ENCODE peak calls at places on chromosomes 11 and 22, in ten cellular contexts. L is upper lobe of right lung; N is brain microvascular endothelial cell; S is H1; A is HFF-Myc; M is foreskin fibroblast; K is K562; W is tibial artery; Z is CD8-positive, alpha-beta T cell; P is Caco-2. G is an unnamed sample.

GRCh38 chr11:2761131-2762030 is 61.6 kb upstream of the KCNQ1OT1 start:
- DNase-seq in L (peak; percentile 58), N (no peak), S (no peak), A (no peak), M (no peak), K (no peak), W (peak; percentile 46), Z (no peak), P (peak; percentile 33), G (no peak)

GRCh38 chr11:76810151-76810853 is 27.1 kb downstream of the TSKU start:
- DNase-seq in L (no peak), N (peak; percentile 51), S (no peak), A (no peak), M (no peak), K (no peak), W (no peak), Z (no peak), P (peak; percentile 33), G (no peak)

GRCh38 chr22:38694049-38694448 is 6.7 kb downstream of the JOSD1 start:
- DNase-seq in L (no peak), N (no peak), S (no peak), A (no peak), M (no peak), K (no peak), W (no peak), Z (no peak), P (peak; percentile 94), G (no peak)

GRCh38 chr11:91296628-91297027 is 928.0 kb upstream of the FAT3 start:
- DNase-seq in L (no peak), N (no peak), S (no peak), A (no peak), M (peak; percentile 7), K (no peak), W (no peak), Z (no peak), P (no peak), G (no peak)

GRCh38 chr11:69390561-69390960 is 90.9 kb upstream of the LINC01488 start:
- DNase-seq in L (no peak), N (no peak), S (no peak), A (no peak), M (no peak), K (no peak), W (no peak), Z (no peak), P (no peak), G (no peak)

GRCh38 chr11:7555067-7555699 is 41.4 kb downstream of the PPFIBP2 start:
- DNase-seq in L (peak; percentile 75), N (no peak), S (no peak), A (no peak), M (no peak), K (no peak), W (no peak), Z (no peak), P (no peak), G (peak; percentile 89)

GRCh38 chr11:119108151-119108856 is 1.2 kb downstream of the C2CD2L start:
- DNase-seq in L (peak; percentile 76), N (no peak), S (no peak), A (no peak), M (no peak), K (peak; percentile 61), W (no peak), Z (no peak), P (peak; percentile 77), G (no peak)

GRCh38 chr11:40508307-40508706 is 951.1 kb downstream of the LRRC4C start:
- DNase-seq in L (no peak), N (no peak), S (no peak), A (no peak), M (no peak), K (no peak), W (no peak), Z (no peak), P (no peak), G (no peak)

GRCh38 chr11:88178211-88178610 is 3.0 kb upstream of the RAB38 start:
- DNase-seq in L (no peak), N (peak; percentile 7), S (no peak), A (no peak), M (no peak), K (no peak), W (no peak), Z (no peak), P (no peak), G (no peak)

GRCh38 chr11:88174627-88175003 is 628 bp downstream of the RAB38 start:
- DNase-seq in L (peak; percentile 88), N (peak; percentile 76), S (peak; percentile 5), A (peak; percentile 29), M (peak; percentile 77), K (no peak), W (peak; percentile 88), Z (no peak), P (no peak), G (no peak)

GRCh38 chr11:88175707-88176066 is 444 bp upstream of the RAB38 start:
- DNase-seq in L (no peak), N (no peak), S (no peak), A (no peak), M (no peak), K (no peak), W (no peak), Z (no peak), P (no peak), G (no peak)

GRCh38 chr11:88171982-88172381 is 3.3 kb downstream of the RAB38 start:
- DNase-seq in L (no peak), N (no peak), S (no peak), A (no peak), M (no peak), K (no peak), W (no peak), Z (no peak), P (no peak), G (no peak)

GRCh38 chr11:88175004-88175706 is at the start of gene RAB38:
- DNase-seq in L (peak; percentile 88), N (peak; percentile 11), S (peak; percentile 38), A (no peak), M (no peak), K (peak; percentile 23), W (peak; percentile 65), Z (no peak), P (peak; percentile 56), G (no peak)
- H3K4me3 ChIP-seq in L (peak within 1 kb of the TSS; percentile 57), N (peak within 1 kb of the TSS; percentile 68), S (peak within 1 kb of the TSS; percentile 67), A (peak within 1 kb of the TSS; percentile 61), M (peak within 1 kb of the TSS; percentile 72), K (no peak within 1 kb of the TSS), W (peak within 1 kb of the TSS; percentile 55), Z (peak within 1 kb of the TSS; percentile 51), P (peak within 1 kb of the TSS; percentile 37), G (no peak within 1 kb of the TSS)

GRCh38 chr11:134032031-134032430 is 36.8 kb upstream of the JAM3 start:
- DNase-seq in L (no peak), N (no peak), S (no peak), A (no peak), M (no peak), K (no peak), W (no peak), Z (no peak), P (no peak), G (no peak)

GRCh38 chr11:134028368-134028920 is 40.4 kb upstream of the JAM3 start:
- DNase-seq in L (no peak), N (no peak), S (no peak), A (no peak), M (no peak), K (no peak), W (no peak), Z (no peak), P (no peak), G (no peak)

GRCh38 chr11:134033276-134033675 is 35.6 kb upstream of the JAM3 start:
- DNase-seq in L (no peak), N (no peak), S (no peak), A (no peak), M (no peak), K (no peak), W (no peak), Z (no peak), P (no peak), G (no peak)

GRCh38 chr11:134032501-134033091 is 36.3 kb upstream of the JAM3 start:
- DNase-seq in L (no peak), N (no peak), S (no peak), A (no peak), M (no peak), K (no peak), W (peak; percentile 72), Z (no peak), P (no peak), G (no peak)

DNA sequence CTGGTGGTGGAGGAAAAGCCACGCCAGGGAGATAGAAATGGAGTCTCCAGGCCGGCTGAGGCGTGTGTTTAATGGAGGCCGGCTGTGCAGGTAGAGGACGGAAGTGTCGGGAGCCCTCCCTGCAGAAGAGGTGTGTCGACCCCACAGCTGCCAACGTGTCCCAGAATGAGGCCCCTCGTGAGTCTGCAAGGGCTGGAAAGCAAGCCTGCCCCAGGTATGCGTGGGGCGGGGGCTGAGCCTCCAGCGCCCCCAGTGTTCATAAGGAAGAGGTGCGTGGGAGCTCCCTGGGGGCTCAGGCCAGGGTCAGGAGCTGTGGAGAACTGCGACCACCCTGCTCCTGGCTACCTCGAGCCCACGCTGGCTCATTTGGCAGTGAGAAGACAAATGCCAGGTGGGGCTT is 38.0 kb upstream of the JAM3 start:
- DNase-seq in L (no peak), N (no peak), S (no peak), A (no peak), M (no peak), K (peak; percentile 62), W (no peak), Z (no peak), P (no peak), G (no peak)
- TF ChIP-seq CTCF in L (no peak), N (peak; percentile 53), S (peak; percentile 78), A (peak; percentile 32), M (no peak), K (peak; percentile 40), W (no peak), Z (no peak), P (peak; percentile 70), G (no peak)

DNA sequence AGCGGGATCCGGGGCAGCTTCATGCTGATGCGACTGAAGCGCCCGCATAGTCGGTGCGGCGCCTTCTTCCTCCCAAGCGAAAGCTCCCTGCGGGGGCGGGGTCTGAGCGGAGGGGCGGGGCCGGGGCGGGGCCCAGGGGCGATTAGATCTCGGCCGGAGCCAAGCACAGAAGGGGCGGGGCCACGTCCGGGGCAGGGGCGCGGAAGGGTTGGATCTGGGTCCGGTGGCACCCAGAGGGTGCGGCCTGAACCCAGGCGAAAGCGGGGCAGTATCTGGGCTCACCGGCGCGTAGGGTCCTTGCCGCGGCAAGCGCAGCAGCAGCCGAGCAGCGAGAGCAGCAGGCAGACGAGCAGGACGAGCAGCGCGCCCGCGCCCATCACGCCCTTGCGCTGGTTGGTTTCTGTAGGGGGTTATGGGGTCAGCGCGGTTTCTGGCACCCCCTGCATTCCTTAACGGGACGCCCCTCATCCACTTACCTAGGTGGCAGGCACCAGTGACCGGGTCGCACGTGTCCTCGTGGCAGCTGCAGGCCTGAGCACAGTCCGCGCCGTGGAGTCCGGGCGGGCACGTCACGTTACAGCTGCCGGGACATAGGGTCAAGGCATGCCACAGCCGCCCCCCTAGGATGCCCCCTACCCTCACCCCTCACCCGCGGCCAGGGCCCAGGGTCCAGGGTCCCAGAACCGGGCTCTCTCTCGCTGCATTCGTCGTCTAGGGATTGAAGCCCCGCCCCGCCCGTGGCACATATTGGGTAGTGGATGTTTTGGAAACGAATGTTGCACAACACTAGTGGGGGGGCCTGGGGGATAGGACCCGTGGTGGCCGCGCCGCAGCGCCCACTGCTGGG is 8.1 kb downstream of the SCARF2 start:
- DNase-seq in L (peak; percentile 86), N (no peak), S (no peak), A (no peak), M (no peak), K (peak; percentile 100), W (peak; percentile 65), Z (peak; percentile 70), P (peak; percentile 68), G (no peak)
- H3K4me3 ChIP-seq in L (peak overlapping the region; percentile 43), N (no peak overlapping the region), S (peak overlapping the region; percentile 26), A (no peak overlapping the region), M (no peak overlapping the region), K (peak overlapping the region; percentile 48), W (peak overlapping the region; percentile 9), Z (peak overlapping the region; percentile 60), P (peak overlapping the region; percentile 47), G (no peak overlapping the region)

DNA sequence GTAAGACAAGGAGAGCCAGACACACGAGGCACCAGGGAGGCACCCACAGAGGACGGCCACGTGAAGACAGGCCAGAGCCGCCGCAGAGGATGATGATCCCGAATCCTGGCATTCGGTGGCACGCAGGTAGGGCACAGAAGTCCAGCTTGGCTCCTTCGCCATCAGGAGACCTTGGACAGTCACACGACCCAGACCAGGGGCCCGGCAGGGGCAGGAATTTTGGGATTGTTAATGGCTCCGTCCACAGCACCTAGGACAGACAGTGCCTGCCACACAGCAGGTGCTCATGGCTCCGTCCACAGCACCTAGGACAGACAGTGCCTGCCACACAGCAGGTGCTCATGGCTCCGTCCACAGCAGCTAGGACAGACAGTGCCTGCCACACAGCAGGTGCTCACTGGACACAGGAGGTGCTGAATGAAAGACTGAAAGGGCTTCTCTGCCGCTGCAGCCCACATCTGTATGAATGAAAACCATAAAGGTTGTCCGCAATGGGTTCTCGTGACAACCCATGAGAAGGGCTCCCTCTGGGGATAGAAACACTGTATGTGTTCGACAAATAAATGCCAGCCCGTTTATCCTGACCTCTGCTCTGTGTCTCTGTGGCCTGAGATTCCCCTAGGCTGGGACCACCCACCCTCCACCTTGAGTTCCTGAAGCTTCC is 341.6 kb downstream of the CTTN start:
- DNase-seq in L (peak; percentile 54), N (no peak), S (no peak), A (no peak), M (no peak), K (no peak), W (no peak), Z (no peak), P (no peak), G (no peak)
- TF ChIP-seq CTCF in L (no peak), N (no peak), S (peak; percentile 6), A (no peak), M (no peak), K (peak; percentile 24), W (no peak), Z (no peak), P (no peak), G (peak; percentile 28)

G was measured in LNCaP clone FGC.